ENCODE peak calls at places on chromosomes 1 and 21, in eight cellular contexts. I is transverse colon, B is upper lobe of left lung, R is A549, W is HepG2, J is suprapubic skin, F is stomach, K is K562. Q is an unnamed sample.

GRCh38 chr1:185834371-185834900 is 100.2 kb downstream of the HMCN1 start:
- DNase-seq in W (no peak), F (no peak), K (no peak), R (no peak), J (no peak), I (no peak), B (no peak), Q (no peak)

GRCh38 chr1:4653796-4654715 is at the start of gene AJAP1:
- DNase-seq in K (no peak), W (no peak), J (no peak), I (no peak), R (no peak), B (peak), F (no peak), Q (no peak)

GRCh38 chr1:240559781-240560180 is 52.2 kb downstream of the GREM2 start:
- DNase-seq in R (no peak), F (no peak), B (no peak), K (no peak), I (no peak), J (no peak), W (no peak), Q (no peak)

GRCh38 chr1:109298666-109299086 is 8.1 kb downstream of the MYBPHL start:
- DNase-seq in J (no peak), W (peak), I (no peak), K (peak), R (no peak), F (no peak), B (no peak), Q (peak)

GRCh38 chr1:44405041-44405803 is at the start of gene RNF220:
- DNase-seq in J (peak), B (peak), F (peak), R (peak), K (no peak), I (peak), W (peak), Q (peak)

GRCh38 chr1:17923684-17924083 is 168.6 kb downstream of the ACTL8 start:
- DNase-seq in F (no peak), B (no peak), W (no peak), K (no peak), R (no peak), I (no peak), J (no peak), Q (no peak)

GRCh38 chr1:76381450-76382108 is 307.0 kb downstream of the ST6GALNAC3 start:
- DNase-seq in B (no peak), J (no peak), F (no peak), K (no peak), I (no peak), R (no peak), W (no peak), Q (no peak)

GRCh38 chr1:219792337-219793021 is 135.9 kb downstream of the SLC30A10 start:
- DNase-seq in B (no peak), I (no peak), K (no peak), R (no peak), W (no peak), J (no peak), F (no peak), Q (no peak)

GRCh38 chr21:17387030-17387617 is 125.7 kb upstream of the CXADR start:
- DNase-seq in K (peak), B (no peak), W (peak), I (peak), R (peak), J (no peak), F (peak), Q (no peak)

GRCh38 chr1:99808391-99809115 is 41.6 kb upstream of the AGL start:
- DNase-seq in I (peak), B (no peak), F (no peak), J (no peak), R (peak), W (peak), K (peak), Q (no peak)

GRCh38 chr1:32861904-32862698 is 8.6 kb downstream of the FNDC5 start:
- DNase-seq in J (no peak), I (no peak), B (no peak), K (no peak), R (no peak), F (no peak), W (no peak), Q (no peak)

GRCh38 chr1:10361515-10361914 is 37.3 kb upstream of the PGD start:
- DNase-seq in B (no peak), I (no peak), J (no peak), K (no peak), F (no peak), R (no peak), W (no peak), Q (no peak)

GRCh38 chr21:46503922-46504539 is 45.3 kb downstream of the DIP2A start:
- DNase-seq in K (no peak), F (no peak), I (no peak), J (no peak), W (no peak), R (no peak), B (no peak), Q (no peak)

GRCh38 chr1:230753586-230754251 is 6.5 kb downstream of the CAPN9 start:
- DNase-seq in K (peak), I (peak), F (peak), R (no peak), B (peak), J (no peak), W (peak), Q (no peak)

GRCh38 chr1:61271412-61271789 is 189.0 kb downstream of the NFIA start:
- DNase-seq in I (no peak), R (no peak), K (peak), W (no peak), F (no peak), J (no peak), B (no peak), Q (no peak)

GRCh38 chr1:189929501-189930099 is 548.1 kb downstream of the BRINP3 start:
- DNase-seq in B (no peak), I (no peak), K (no peak), J (no peak), F (no peak), R (no peak), W (no peak), Q (no peak)

GRCh38 chr21:39637971-39638628 is 25.4 kb downstream of the B3GALT5 start:
- DNase-seq in I (peak), J (no peak), W (no peak), B (peak), R (no peak), F (no peak), K (no peak), Q (no peak)

GRCh38 chr21:42563261-42564045 is 49.8 kb downstream of the SLC37A1 start:
- DNase-seq in W (no peak), B (no peak), I (peak), J (peak), R (no peak), K (no peak), F (peak), Q (no peak)

GRCh38 chr21:37564924-37565529 is 198.5 kb downstream of the DYRK1A start:
- DNase-seq in B (no peak), R (no peak), J (no peak), F (no peak), K (no peak), W (peak), I (no peak), Q (no peak)

GRCh38 chr1:22225858-22226584 is 83.1 kb upstream of the WNT4 start:
- DNase-seq in W (no peak), R (no peak), I (no peak), B (peak), F (no peak), K (no peak), J (no peak), Q (no peak)

GRCh38 chr1:50305808-50306207 is 117.4 kb downstream of the DMRTA2 start:
- DNase-seq in K (no peak), J (no peak), I (no peak), R (no peak), F (no peak), W (no peak), B (no peak), Q (no peak)

GRCh38 chr1:106968644-106969043 is 87.8 kb upstream of the PRMT6 start:
- DNase-seq in K (no peak), F (no peak), R (no peak), W (no peak), B (no peak), I (no peak), J (no peak), Q (no peak)

GRCh38 chr1:200323856-200324400 is 85.9 kb downstream of the ZNF281 start:
- DNase-seq in I (no peak), B (no peak), J (no peak), W (no peak), F (no peak), K (no peak), R (no peak), Q (no peak)

GRCh38 chr1:151059342-151060240 is at the start of gene CDC42SE1:
- DNase-seq in W (peak), J (peak), R (peak), B (peak), F (peak), I (peak), K (peak), Q (peak)

GRCh38 chr1:79271759-79272158 is 265.2 kb upstream of the ADGRL4 start:
- DNase-seq in R (no peak), B (no peak), J (no peak), K (no peak), W (no peak), I (no peak), F (no peak), Q (no peak)

GRCh38 chr1:182855886-182856285 is 16.7 kb downstream of the DHX9 start:
- DNase-seq in R (no peak), B (no peak), I (no peak), J (no peak), K (no peak), F (no peak), W (no peak), Q (no peak)

GRCh38 chr1:194931166-194931565 is 1677.1 kb downstream of the KCNT2 start:
- DNase-seq in I (no peak), R (no peak), F (no peak), B (no peak), W (no peak), J (no peak), K (no peak), Q (no peak)

GRCh38 chr1:94739521-94740061 is 80.6 kb upstream of the SLC44A3 start:
- DNase-seq in J (no peak), I (no peak), K (no peak), B (peak), F (no peak), R (no peak), W (no peak), Q (no peak)

GRCh38 chr1:159647616-159648015 is 60.0 kb downstream of the APCS start:
- DNase-seq in J (no peak), B (no peak), K (no peak), R (no peak), F (no peak), I (no peak), W (no peak), Q (no peak)

GRCh38 chr21:16530656-16531055 is 800.9 kb downstream of the USP25 start:
- DNase-seq in J (no peak), B (no peak), F (no peak), R (no peak), I (no peak), W (no peak), K (no peak), Q (no peak)

GRCh38 chr1:200279810-200280411 is 129.9 kb downstream of the ZNF281 start:
- DNase-seq in R (peak), J (no peak), B (no peak), I (peak), K (peak), W (peak), F (peak), Q (peak)

GRCh38 chr1:5720484-5720883 is 271.7 kb downstream of the NPHP4 start:
- DNase-seq in J (no peak), R (no peak), I (no peak), K (no peak), W (no peak), F (peak), B (no peak), Q (no peak)
- TF ChIP-seq EP300 in J (no peak), R (no peak), I (no peak), K (no peak), W (no peak), F (no peak), B (no peak), Q (no peak)

GRCh38 chr21:26280715-26281310 is 110.2 kb upstream of the APP start:
- DNase-seq in R (no peak), K (no peak), J (no peak), B (no peak), I (no peak), W (no peak), F (no peak), Q (no peak)
- TF ChIP-seq CTCF in R (no peak), K (no peak), J (no peak), B (no peak), I (no peak), W (no peak), F (no peak), Q (no peak)

GRCh38 chr1:154611150-154611865 is 3.3 kb upstream of the ADAR start:
- DNase-seq in B (no peak), K (no peak), I (no peak), F (no peak), W (no peak), R (no peak), J (no peak), Q (no peak)
- H3K27ac ChIP-seq in B (peak), K (peak), I (no peak), F (no peak), W (no peak), R (no peak), J (no peak), Q (peak)

GRCh38 chr1:82161651-82162238 is 361.0 kb downstream of the ADGRL2 start:
- DNase-seq in R (no peak), I (peak), B (no peak), W (no peak), K (no peak), J (no peak), F (no peak), Q (no peak)

GRCh38 chr1:82162526-82163420 is 362.0 kb downstream of the ADGRL2 start:
- DNase-seq in B (no peak), I (no peak), W (no peak), J (no peak), R (no peak), K (no peak), F (no peak), Q (no peak)

GRCh38 chr1:82165304-82165703 is 364.6 kb downstream of the ADGRL2 start:
- DNase-seq in R (no peak), K (no peak), I (no peak), F (no peak), W (no peak), B (no peak), J (no peak), Q (no peak)

GRCh38 chr1:82160903-82161302 is 360.2 kb downstream of the ADGRL2 start:
- DNase-seq in I (no peak), R (no peak), J (no peak), F (no peak), K (no peak), B (no peak), W (no peak), Q (no peak)

DNA sequence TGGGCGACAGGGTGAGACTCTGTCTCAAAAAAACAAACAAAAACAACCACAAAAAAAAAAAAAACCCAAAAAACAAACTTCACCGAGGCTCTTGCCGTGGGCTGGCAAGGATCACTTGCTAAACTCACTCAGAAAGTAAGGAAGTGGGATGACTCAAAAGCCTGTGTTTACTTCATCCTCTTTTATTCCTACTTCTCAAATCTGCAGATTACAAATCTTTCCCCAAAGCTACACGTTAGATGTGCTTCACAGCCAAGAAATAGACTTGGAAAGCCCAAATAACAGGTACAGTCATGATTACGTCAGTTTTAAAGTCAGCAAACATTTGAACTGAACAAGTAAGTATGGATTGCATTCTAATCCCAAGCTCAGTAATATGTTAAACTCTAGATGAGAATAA is 359.3 kb downstream of the ADGRL2 start:
- DNase-seq in K (no peak), R (no peak), B (no peak), F (no peak), W (no peak), J (no peak), I (no peak), Q (no peak)
- TF ChIP-seq EP300 in K (no peak), R (no peak), B (no peak), F (no peak), W (no peak), J (no peak), I (no peak), Q (no peak)

GRCh38 chr1:204649756-204650155 is 35.8 kb downstream of the LRRN2 start:
- DNase-seq in B (peak), J (no peak), F (no peak), R (no peak), K (no peak), I (peak), W (no peak), Q (no peak)

GRCh38 chr1:204647114-204647804 is 38.3 kb downstream of the LRRN2 start:
- DNase-seq in K (peak), I (peak), R (peak), B (no peak), W (peak), J (no peak), F (peak), Q (no peak)

GRCh38 chr1:204647805-204648153 is 37.8 kb downstream of the LRRN2 start:
- DNase-seq in R (no peak), F (no peak), I (no peak), W (no peak), B (no peak), K (no peak), J (no peak), Q (no peak)

GRCh38 chr1:204650911-204651570 is 34.5 kb downstream of the LRRN2 start:
- DNase-seq in I (peak), K (no peak), W (no peak), B (no peak), F (no peak), J (no peak), R (no peak), Q (no peak)

GRCh38 chr1:204648576-204648975 is 37.0 kb downstream of the LRRN2 start:
- DNase-seq in J (no peak), W (no peak), F (no peak), R (no peak), K (no peak), B (no peak), I (no peak), Q (no peak)
- TF ChIP-seq CTCF in J (no peak), W (no peak), F (no peak), R (no peak), K (no peak), B (no peak), I (no peak), Q (no peak)

GRCh38 chr1:66840929-66841328 is 39.9 kb upstream of the INSL5 start:
- DNase-seq in W (no peak), J (no peak), F (no peak), K (no peak), I (no peak), B (no peak), R (no peak), Q (no peak)
- H3K27ac ChIP-seq in W (no peak), J (no peak), F (no peak), K (no peak), I (no peak), B (no peak), R (no peak), Q (no peak)

DNA sequence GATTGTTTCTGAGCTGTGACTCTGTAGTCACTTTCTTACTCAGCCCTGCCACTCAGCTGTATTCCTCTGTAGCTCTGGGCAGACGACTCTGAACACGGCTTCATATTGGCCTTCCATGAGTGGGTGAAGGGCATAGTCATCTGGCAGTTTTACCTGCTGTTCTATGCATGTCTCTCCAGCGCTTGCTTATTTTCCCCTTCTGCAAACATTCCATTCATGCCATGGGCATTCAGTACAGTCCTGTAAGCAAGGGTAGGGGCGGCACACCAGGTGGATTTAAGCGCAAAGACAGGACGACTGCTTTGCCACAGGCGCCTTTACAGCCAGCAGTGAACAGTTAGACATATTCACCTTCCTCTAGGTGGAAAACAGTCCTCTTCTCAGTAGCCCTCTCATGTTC is 4.4 kb upstream of the WDR26 start:
- DNase-seq in F (no peak), I (no peak), K (no peak), R (no peak), W (peak), B (no peak), J (no peak), Q (no peak)
- TF ChIP-seq EP300 in F (no peak), I (no peak), K (no peak), R (no peak), W (no peak), B (no peak), J (no peak), Q (no peak)

Q was measured in tibial nerve.